ENCODE peak calls at places on chromosomes 7 and 10, in seven cellular contexts. W, R, V, G, M, N and A are unnamed samples.

GRCh38 chr7:3029138-3029537 is 14.5 kb downstream of the CARD11 start:
- DNase-seq in W (no peak), R (no peak), V (no peak), G (no peak), M (no peak), N (no peak), A (no peak)

GRCh38 chr7:45978731-45979211 is 57.7 kb upstream of the IGFBP3 start:
- DNase-seq in W (no peak), R (no peak), V (no peak), G (no peak), M (no peak), N (no peak), A (no peak)

GRCh38 chr10:119341236-119342016 is 134.1 kb downstream of the GRK5 start:
- DNase-seq in W (peak; percentile 56), R (no peak), V (peak; percentile 92), G (peak; percentile 70), M (no peak), N (peak; percentile 47), A (peak; percentile 60)

GRCh38 chr7:97021443-97022261 is 3.0 kb downstream of the DLX5 start:
- DNase-seq in W (no peak), R (no peak), V (no peak), G (no peak), M (no peak), N (no peak), A (no peak)

GRCh38 chr10:3780056-3780765 is 4.8 kb downstream of the KLF6 start:
- DNase-seq in W (peak; percentile 56), R (no peak), V (no peak), G (no peak), M (no peak), N (no peak), A (no peak)

GRCh38 chr7:79055722-79056415 is 397.6 kb downstream of the MAGI2 start:
- DNase-seq in W (no peak), R (no peak), V (no peak), G (no peak), M (no peak), N (no peak), A (no peak)

GRCh38 chr7:6691609-6692106 is 15.1 kb downstream of the ZNF12 start:
- DNase-seq in W (no peak), R (no peak), V (no peak), G (no peak), M (no peak), N (no peak), A (no peak)

GRCh38 chr10:78852447-78852846 is 216.3 kb upstream of the ZMIZ1 start:
- DNase-seq in W (no peak), R (no peak), V (no peak), G (no peak), M (no peak), N (no peak), A (no peak)

GRCh38 chr7:39504963-39505362 is 61.2 kb upstream of the YAE1 start:
- DNase-seq in W (no peak), R (no peak), V (peak; percentile 66), G (peak; percentile 47), M (no peak), N (no peak), A (no peak)

GRCh38 chr10:30436200-30436599 is 2.2 kb downstream of the MAP3K8 start:
- DNase-seq in W (no peak), R (no peak), V (no peak), G (peak; percentile 17), M (no peak), N (no peak), A (no peak)

GRCh38 chr10:6748981-6749630 is 169.0 kb upstream of the PRKCQ start:
- DNase-seq in W (no peak), R (no peak), V (peak; percentile 45), G (no peak), M (no peak), N (no peak), A (no peak)

GRCh38 chr7:86248977-86249376 is 394.7 kb upstream of the GRM3 start:
- DNase-seq in W (no peak), R (no peak), V (no peak), G (no peak), M (no peak), N (no peak), A (no peak)

GRCh38 chr7:27678617-27679260 is 16.1 kb upstream of the HIBADH start:
- DNase-seq in W (no peak), R (no peak), V (no peak), G (no peak), M (no peak), N (no peak), A (no peak)

GRCh38 chr7:27110163-27110976 is 7.9 kb upstream of the HOXA2 start:
- DNase-seq in W (no peak), R (no peak), V (peak; percentile 91), G (no peak), M (no peak), N (no peak), A (no peak)

GRCh38 chr7:26376208-26376917 is 84.7 kb downstream of the SNX10 start:
- DNase-seq in W (peak; percentile 59), R (no peak), V (no peak), G (peak; percentile 54), M (peak; percentile 73), N (peak; percentile 16), A (peak; percentile 34)

GRCh38 chr10:87671416-87671815 is 11.7 kb downstream of the PAPSS2 start:
- DNase-seq in W (no peak), R (no peak), V (no peak), G (no peak), M (no peak), N (no peak), A (no peak)

GRCh38 chr10:60466267-60467201 is 76.9 kb upstream of the ANK3 start:
- DNase-seq in W (no peak), R (no peak), V (no peak), G (no peak), M (no peak), N (no peak), A (no peak)

GRCh38 chr7:158377800-158378623 is 209.6 kb downstream of the PTPRN2 start:
- DNase-seq in W (no peak), R (no peak), V (no peak), G (no peak), M (no peak), N (no peak), A (no peak)

GRCh38 chr10:92688927-92689662 is 660 bp upstream of the HHEX start:
- DNase-seq in W (no peak), R (no peak), V (no peak), G (no peak), M (peak; percentile 57), N (no peak), A (peak; percentile 24)

GRCh38 chr7:23468721-23469149 is 1.6 kb downstream of the IGF2BP3 start:
- DNase-seq in W (peak; percentile 45), R (no peak), V (no peak), G (peak; percentile 35), M (peak; percentile 37), N (no peak), A (no peak)

GRCh38 chr10:3867454-3868273 is 82.7 kb upstream of the KLF6 start:
- DNase-seq in W (no peak), R (no peak), V (no peak), G (peak; percentile 50), M (no peak), N (no peak), A (no peak)

GRCh38 chr10:10780746-10781145 is 236.9 kb upstream of the CELF2 start:
- DNase-seq in W (no peak), R (no peak), V (no peak), G (no peak), M (no peak), N (no peak), A (no peak)

GRCh38 chr7:27636326-27637006 is 26.2 kb downstream of the HIBADH start:
- DNase-seq in W (no peak), R (no peak), V (no peak), G (no peak), M (no peak), N (no peak), A (no peak)

GRCh38 chr7:139937685-139938084 is 108.6 kb downstream of the TBXAS1 start:
- DNase-seq in W (no peak), R (no peak), V (no peak), G (no peak), M (peak; percentile 15), N (peak; percentile 26), A (no peak)

GRCh38 chr7:121049897-121050296 is 61.4 kb downstream of the CPED1 start:
- DNase-seq in W (no peak), R (no peak), V (no peak), G (no peak), M (no peak), N (no peak), A (no peak)

GRCh38 chr10:97335995-97336394 is 1.5 kb upstream of the FRAT2 start:
- DNase-seq in W (no peak), R (no peak), V (no peak), G (no peak), M (no peak), N (no peak), A (no peak)

GRCh38 chr10:23095966-23096813 is 811 bp downstream of the MSRB2 start:
- DNase-seq in W (no peak), R (no peak), V (peak; percentile 23), G (peak; percentile 35), M (peak; percentile 25), N (peak; percentile 43), A (peak; percentile 30)

GRCh38 chr7:107186242-107186641 is 17.4 kb downstream of the HBP1 start:
- DNase-seq in W (no peak), R (no peak), V (no peak), G (no peak), M (no peak), N (no peak), A (no peak)

GRCh38 chr7:2431260-2431867 is 28.0 kb downstream of the CHST12 start:
- DNase-seq in W (peak; percentile 68), R (peak; percentile 10), V (peak; percentile 72), G (peak; percentile 64), M (peak; percentile 29), N (no peak), A (peak; percentile 38)

GRCh38 chr7:6442114-6442513 is 5.6 kb downstream of the DAGLB start:
- DNase-seq in W (no peak), R (no peak), V (no peak), G (no peak), M (no peak), N (no peak), A (no peak)

GRCh38 chr10:131429942-131430341 is 118.4 kb upstream of the TCERG1L start:
- DNase-seq in W (no peak), R (no peak), V (no peak), G (no peak), M (no peak), N (no peak), A (no peak)

GRCh38 chr10:3077506-3077905 is 10.2 kb downstream of the PFKP start:
- DNase-seq in W (no peak), R (no peak), V (no peak), G (no peak), M (no peak), N (no peak), A (no peak)